ENCODE peak calls at places on chromosome 15, in eight cellular contexts. U, T, A, R, Y, I, G and C are unnamed samples.

GRCh38 chr15:38378162-38378560 is 75.8 kb upstream of the FAM98B start:
- DNase-seq in U (peak; percentile 50), T (no peak), A (peak; percentile 11), R (no peak), Y (no peak), I (no peak), G (no peak), C (no peak)

GRCh38 chr15:67641453-67641852 is 99.0 kb downstream of the MAP2K5 start:
- DNase-seq in U (no peak), T (no peak), A (no peak), R (no peak), Y (no peak), I (no peak), G (no peak), C (no peak)

GRCh38 chr15:60217161-60217560 is 180.6 kb downstream of the ANXA2 start:
- DNase-seq in U (no peak), T (no peak), A (no peak), R (no peak), Y (no peak), I (no peak), G (no peak), C (no peak)

GRCh38 chr15:28116521-28117488 is 17.7 kb upstream of the OCA2 start:
- DNase-seq in U (no peak), T (no peak), A (no peak), R (no peak), Y (no peak), I (no peak), G (no peak), C (no peak)

GRCh38 chr15:101358895-101359294 is 63.8 kb upstream of the SNRPA1 start:
- DNase-seq in U (peak; percentile 50), T (no peak), A (no peak), R (no peak), Y (no peak), I (no peak), G (no peak), C (no peak)

GRCh38 chr15:66959066-66959465 is 106.3 kb upstream of the SMAD3 start:
- DNase-seq in U (no peak), T (no peak), A (no peak), R (no peak), Y (no peak), I (no peak), G (no peak), C (no peak)

GRCh38 chr15:84736375-84736774 is 12.0 kb upstream of the ZNF592 start:
- DNase-seq in U (no peak), T (no peak), A (peak; percentile 53), R (no peak), Y (no peak), I (no peak), G (no peak), C (no peak)

GRCh38 chr15:63407612-63408011 is 26.0 kb upstream of the CA12 start:
- DNase-seq in U (no peak), T (no peak), A (no peak), R (no peak), Y (no peak), I (no peak), G (no peak), C (no peak)

GRCh38 chr15:96362001-96362758 is 31.7 kb downstream of the NR2F2 start:
- DNase-seq in U (no peak), T (no peak), A (no peak), R (no peak), Y (no peak), I (peak; percentile 79), G (no peak), C (no peak)

GRCh38 chr15:72155021-72155621 is 36.9 kb downstream of the SENP8 start:
- DNase-seq in U (no peak), T (no peak), A (peak; percentile 86), R (no peak), Y (peak; percentile 35), I (no peak), G (no peak), C (peak; percentile 88)

GRCh38 chr15:45641374-45641778 is 6.5 kb downstream of the SQOR start:
- DNase-seq in U (peak; percentile 80), T (peak; percentile 90), A (peak; percentile 73), R (no peak), Y (peak; percentile 81), I (no peak), G (no peak), C (peak; percentile 98)

GRCh38 chr15:40931300-40932142 is 2.4 kb downstream of the DLL4 start:
- DNase-seq in U (no peak), T (no peak), A (peak; percentile 32), R (no peak), Y (no peak), I (no peak), G (no peak), C (no peak)

GRCh38 chr15:40928351-40928974 is 677 bp upstream of the DLL4 start:
- DNase-seq in U (no peak), T (no peak), A (peak; percentile 67), R (no peak), Y (no peak), I (peak; percentile 55), G (no peak), C (no peak)

GRCh38 chr15:40930430-40931299 is 1.5 kb downstream of the DLL4 start:
- DNase-seq in U (no peak), T (no peak), A (peak; percentile 63), R (no peak), Y (no peak), I (peak; percentile 87), G (peak; percentile 70), C (no peak)

GRCh38 chr15:40928975-40929729 is at the start of gene DLL4:
- DNase-seq in U (peak; percentile 40), T (peak; percentile 24), A (peak; percentile 87), R (no peak), Y (peak; percentile 57), I (peak; percentile 81), G (peak; percentile 71), C (no peak)

DNA sequence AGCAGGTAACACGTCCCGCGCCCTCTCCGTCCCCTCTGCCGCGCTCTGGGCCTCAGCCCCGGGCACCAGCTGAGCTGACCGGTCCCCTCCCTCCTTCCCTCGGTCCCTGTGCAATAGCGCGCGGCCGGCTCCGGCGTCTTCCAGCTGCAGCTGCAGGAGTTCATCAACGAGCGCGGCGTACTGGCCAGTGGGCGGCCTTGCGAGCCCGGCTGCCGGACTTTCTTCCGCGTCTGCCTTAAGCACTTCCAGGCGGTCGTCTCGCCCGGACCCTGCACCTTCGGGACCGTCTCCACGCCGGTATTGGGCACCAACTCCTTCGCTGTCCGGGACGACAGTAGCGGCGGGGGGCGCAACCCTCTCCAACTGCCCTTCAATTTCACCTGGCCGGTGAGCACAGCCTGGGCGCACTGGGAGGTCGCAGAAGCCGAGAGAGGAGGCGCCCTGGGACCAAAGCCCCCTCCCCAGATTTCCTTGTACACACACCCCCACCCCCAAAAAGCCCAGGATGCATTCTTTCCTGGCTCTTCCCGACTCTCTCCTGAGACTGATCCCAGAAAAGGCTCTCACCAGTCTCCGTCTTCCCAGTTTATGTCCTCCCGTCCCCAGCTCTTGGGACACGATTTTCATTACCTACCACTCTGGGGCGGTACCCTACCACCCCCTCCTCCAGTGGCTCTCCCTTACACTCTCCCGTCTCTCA is 740 bp downstream of the DLL4 start:
- DNase-seq in U (peak; percentile 35), T (no peak), A (peak; percentile 61), R (no peak), Y (no peak), I (peak; percentile 91), G (no peak), C (no peak)
- TF ChIP-seq CTCF in U (peak; percentile 4), T (no peak), A (no peak), R (no peak), Y (no peak), I (peak; percentile 16), G (no peak), C (no peak)

GRCh38 chr15:88802250-88802990 is 816 bp upstream of the ACAN start:
- DNase-seq in U (no peak), T (no peak), A (no peak), R (no peak), Y (no peak), I (no peak), G (no peak), C (no peak)
- H3K4me3 ChIP-seq in U (peak overlapping the region; percentile 20), T (no peak overlapping the region), A (no peak overlapping the region), R (no peak overlapping the region), Y (peak overlapping the region; percentile 36), I (peak overlapping the region; percentile 86), G (no peak overlapping the region), C (no peak overlapping the region)

GRCh38 chr15:77430652-77431051 is 10.0 kb downstream of the HMG20A start:
- DNase-seq in U (no peak), T (no peak), A (no peak), R (no peak), Y (no peak), I (no peak), G (no peak), C (no peak)

GRCh38 chr15:77426871-77427270 is 6.2 kb downstream of the HMG20A start:
- DNase-seq in U (no peak), T (no peak), A (no peak), R (no peak), Y (no peak), I (no peak), G (no peak), C (no peak)

GRCh38 chr15:77430213-77430612 is 9.5 kb downstream of the HMG20A start:
- DNase-seq in U (no peak), T (no peak), A (no peak), R (no peak), Y (no peak), I (no peak), G (no peak), C (no peak)

GRCh38 chr15:77425104-77425503 is 4.4 kb downstream of the HMG20A start:
- DNase-seq in U (no peak), T (no peak), A (no peak), R (no peak), Y (no peak), I (no peak), G (no peak), C (no peak)

GRCh38 chr15:77426377-77426776 is 5.7 kb downstream of the HMG20A start:
- DNase-seq in U (no peak), T (no peak), A (no peak), R (no peak), Y (no peak), I (no peak), G (no peak), C (no peak)
- TF ChIP-seq CTCF in U (no peak), T (no peak), A (no peak), R (no peak), Y (no peak), I (no peak), G (no peak), C (no peak)

DNA sequence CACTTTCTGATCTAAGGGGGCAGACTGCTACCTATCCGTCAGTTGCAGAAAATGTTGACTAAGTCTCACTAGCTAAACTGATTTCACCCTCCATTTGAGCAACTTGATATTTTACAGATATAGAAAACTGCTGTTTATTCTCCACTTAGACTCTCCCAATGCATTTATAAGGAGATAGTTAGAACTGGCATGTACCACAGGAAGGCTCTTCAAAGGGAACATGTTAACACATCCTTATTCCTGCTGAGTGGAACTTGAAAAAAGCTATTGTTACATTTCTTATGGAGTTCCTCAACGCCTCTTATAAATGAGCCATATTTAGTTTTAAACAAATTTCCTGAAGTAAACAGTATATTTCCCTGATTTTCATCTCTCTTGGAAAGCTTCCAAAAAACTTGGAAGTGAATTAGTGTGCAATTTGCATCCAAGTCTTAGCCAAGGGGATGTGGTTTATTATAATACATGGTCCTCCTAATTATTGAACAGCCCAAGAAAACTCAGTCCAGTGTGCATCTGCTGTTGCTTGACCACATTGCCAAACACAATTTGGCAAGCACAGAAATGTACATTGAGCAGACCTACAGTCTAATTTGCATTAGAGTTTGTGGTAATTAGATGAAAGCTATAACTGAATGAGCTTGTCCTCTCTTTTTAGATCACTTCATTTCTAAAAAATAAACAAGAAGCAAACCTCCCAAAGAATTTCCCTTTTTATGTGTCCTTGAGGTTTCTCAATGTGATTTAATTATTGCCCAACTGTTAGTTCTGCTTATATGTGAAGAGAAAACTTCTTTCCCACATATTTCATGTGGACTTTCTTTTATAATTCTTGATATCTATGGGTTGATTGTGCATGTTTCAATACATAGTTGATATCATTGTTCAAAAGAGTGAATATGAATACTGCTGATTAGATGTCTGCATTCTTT is 72.6 kb upstream of the DPH6 start:
- DNase-seq in U (no peak), T (no peak), A (no peak), R (no peak), Y (no peak), I (no peak), G (no peak), C (no peak)
- H3K4me3 ChIP-seq in U (no peak overlapping the region), T (no peak overlapping the region), A (no peak overlapping the region), R (no peak overlapping the region), Y (no peak overlapping the region), I (no peak overlapping the region), G (no peak overlapping the region), C (no peak overlapping the region)